ENCODE peak calls at places on chromosomes 1 and 21, in nine cellular contexts. One of them, this sample, is unnamed.

GRCh38 chr1:199931666-199932377 is 95.7 kb upstream of the NR5A2 start:
- DNase-seq in cardiac fibroblast: peak; percentile 14
- DNase-seq in GM13976: no peak
- DNase-seq in neural crest cell: no peak
- DNase-seq in H9: no peak
- DNase-seq in tibial nerve: no peak
- DNase-seq in esophagus squamous epithelium: no peak
- DNase-seq in omental fat pad: no peak
- DNase-seq in kidney: no peak
- DNase-seq in this sample: no peak

GRCh38 chr1:4622821-4623220 is 31.6 kb upstream of the AJAP1 start:
- DNase-seq in cardiac fibroblast: no peak
- DNase-seq in GM13976: no peak
- DNase-seq in neural crest cell: no peak
- DNase-seq in H9: no peak
- DNase-seq in tibial nerve: no peak
- DNase-seq in esophagus squamous epithelium: no peak
- DNase-seq in omental fat pad: no peak
- DNase-seq in kidney: peak; percentile 23
- DNase-seq in this sample: no peak

GRCh38 chr1:18879221-18879790 is 19.8 kb upstream of the TAS1R2 start:
- DNase-seq in cardiac fibroblast: no peak
- DNase-seq in GM13976: no peak
- DNase-seq in neural crest cell: no peak
- DNase-seq in H9: no peak
- DNase-seq in tibial nerve: no peak
- DNase-seq in esophagus squamous epithelium: no peak
- DNase-seq in omental fat pad: no peak
- DNase-seq in kidney: peak; percentile 82
- DNase-seq in this sample: no peak

GRCh38 chr1:236469466-236469865 is 54.3 kb upstream of the LGALS8 start:
- DNase-seq in cardiac fibroblast: no peak
- DNase-seq in GM13976: no peak
- DNase-seq in neural crest cell: no peak
- DNase-seq in H9: no peak
- DNase-seq in tibial nerve: no peak
- DNase-seq in esophagus squamous epithelium: no peak
- DNase-seq in omental fat pad: no peak
- DNase-seq in kidney: no peak
- DNase-seq in this sample: no peak

GRCh38 chr1:112260699-112261098 is 135.3 kb upstream of the CTTNBP2NL start:
- DNase-seq in cardiac fibroblast: no peak
- DNase-seq in GM13976: no peak
- DNase-seq in neural crest cell: no peak
- DNase-seq in H9: no peak
- DNase-seq in tibial nerve: no peak
- DNase-seq in esophagus squamous epithelium: no peak
- DNase-seq in omental fat pad: no peak
- DNase-seq in kidney: no peak
- DNase-seq in this sample: no peak

GRCh38 chr1:11692899-11693590 is 1.5 kb downstream of the DRAXIN start:
- DNase-seq in cardiac fibroblast: peak; percentile 58
- DNase-seq in GM13976: no peak
- DNase-seq in neural crest cell: no peak
- DNase-seq in H9: no peak
- DNase-seq in tibial nerve: no peak
- DNase-seq in esophagus squamous epithelium: no peak
- DNase-seq in omental fat pad: no peak
- DNase-seq in kidney: no peak
- DNase-seq in this sample: no peak

GRCh38 chr1:178693368-178693767 is 31.7 kb upstream of the RALGPS2 start:
- DNase-seq in cardiac fibroblast: peak; percentile 49
- DNase-seq in GM13976: no peak
- DNase-seq in neural crest cell: no peak
- DNase-seq in H9: peak; percentile 58
- DNase-seq in tibial nerve: no peak
- DNase-seq in esophagus squamous epithelium: no peak
- DNase-seq in omental fat pad: no peak
- DNase-seq in kidney: no peak
- DNase-seq in this sample: peak; percentile 15

GRCh38 chr1:53061123-53061858 is 722 bp upstream of the PODN start:
- DNase-seq in cardiac fibroblast: peak; percentile 70
- DNase-seq in GM13976: peak; percentile 20
- DNase-seq in neural crest cell: no peak
- DNase-seq in H9: no peak
- DNase-seq in tibial nerve: peak; percentile 87
- DNase-seq in esophagus squamous epithelium: no peak
- DNase-seq in omental fat pad: no peak
- DNase-seq in kidney: peak; percentile 78
- DNase-seq in this sample: no peak

DNA sequence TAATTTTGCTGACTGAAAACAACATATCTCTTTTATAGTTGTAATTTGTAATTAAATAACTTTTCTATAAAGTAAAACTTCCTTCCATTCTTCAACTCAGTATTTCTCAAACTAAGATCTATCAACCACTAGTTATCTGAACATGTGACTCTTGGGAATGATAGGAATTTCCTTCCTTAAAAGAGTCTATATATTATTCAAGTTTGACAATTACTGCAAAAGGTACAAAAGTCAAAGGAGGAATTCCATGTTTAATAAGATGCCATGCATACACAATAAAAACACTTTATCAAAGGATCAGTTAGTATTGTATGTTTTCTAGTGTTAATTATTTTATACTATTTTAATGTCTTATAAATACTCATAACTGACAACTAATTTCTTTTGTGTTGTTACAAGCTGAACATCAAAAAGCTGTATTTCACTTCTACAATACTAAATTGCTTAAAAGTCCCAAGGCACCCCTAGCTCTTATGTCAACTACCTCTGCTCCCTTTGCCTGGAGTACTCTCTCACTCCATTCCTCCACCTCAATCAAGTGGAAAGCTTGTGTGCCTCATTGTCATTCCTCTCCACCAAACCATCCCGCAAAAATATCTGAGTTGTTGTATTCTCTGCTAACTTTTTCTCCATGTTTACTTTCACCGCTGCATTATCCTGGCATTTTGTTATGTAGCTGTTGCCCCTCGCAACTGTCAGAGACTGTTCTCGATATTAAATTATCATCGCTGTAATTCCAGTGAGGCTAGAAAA is 67.9 kb downstream of the SLC44A5 start:
- DNase-seq in cardiac fibroblast: peak; percentile 20
- DNase-seq in GM13976: no peak
- DNase-seq in neural crest cell: no peak
- DNase-seq in H9: no peak
- DNase-seq in tibial nerve: no peak
- DNase-seq in esophagus squamous epithelium: no peak
- DNase-seq in omental fat pad: no peak
- DNase-seq in kidney: no peak
- DNase-seq in this sample: no peak
- TF ChIP-seq CTCF in cardiac fibroblast: no peak
- TF ChIP-seq CTCF in GM13976: no peak
- TF ChIP-seq CTCF in neural crest cell: no peak
- TF ChIP-seq CTCF in H9: no peak
- TF ChIP-seq CTCF in tibial nerve: no peak
- TF ChIP-seq CTCF in esophagus squamous epithelium: no peak
- TF ChIP-seq CTCF in omental fat pad: no peak
- TF ChIP-seq CTCF in kidney: no peak
- TF ChIP-seq CTCF in this sample: no peak

DNA sequence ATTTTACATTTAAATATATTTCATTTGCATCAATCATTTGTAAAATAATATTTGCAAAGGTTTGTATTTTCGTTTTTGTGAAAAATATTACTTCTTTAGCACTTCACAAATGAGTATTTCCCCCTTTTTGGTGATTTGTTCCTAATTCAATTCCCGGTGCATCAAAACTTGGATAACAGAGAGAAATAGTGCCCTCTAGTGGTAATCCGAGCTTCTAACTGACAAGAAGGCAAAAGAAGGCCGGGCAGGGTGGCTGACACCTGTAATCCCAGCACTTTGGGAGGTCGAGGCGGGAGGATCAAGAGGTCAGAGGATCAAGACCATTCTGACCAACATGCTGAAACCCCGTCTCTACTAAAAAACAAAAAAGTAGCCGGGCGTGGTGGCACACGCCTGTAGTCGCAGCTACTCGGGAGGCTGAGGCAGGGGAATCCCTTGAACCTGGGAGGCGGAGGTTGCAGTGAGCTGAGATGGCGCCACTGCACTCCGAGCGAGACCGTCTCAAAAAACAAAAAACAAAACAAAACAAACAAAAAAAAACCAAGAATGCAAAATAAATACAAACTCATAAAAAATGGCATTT is 137.7 kb downstream of the COL11A1 start:
- DNase-seq in cardiac fibroblast: peak; percentile 84
- DNase-seq in GM13976: peak; percentile 41
- DNase-seq in neural crest cell: peak; percentile 7
- DNase-seq in H9: peak; percentile 32
- DNase-seq in tibial nerve: no peak
- DNase-seq in esophagus squamous epithelium: no peak
- DNase-seq in omental fat pad: no peak
- DNase-seq in kidney: no peak
- DNase-seq in this sample: peak; percentile 24
- TF ChIP-seq CTCF in cardiac fibroblast: peak; percentile 54
- TF ChIP-seq CTCF in GM13976: peak; percentile 56
- TF ChIP-seq CTCF in neural crest cell: peak; percentile 80
- TF ChIP-seq CTCF in H9: peak; percentile 83
- TF ChIP-seq CTCF in tibial nerve: peak; percentile 46
- TF ChIP-seq CTCF in esophagus squamous epithelium: peak; percentile 36
- TF ChIP-seq CTCF in omental fat pad: no peak
- TF ChIP-seq CTCF in kidney: peak; percentile 38
- TF ChIP-seq CTCF in this sample: peak; percentile 87

GRCh38 chr21:25885880-25886279 is 151.1 kb downstream of the GABPA start:
- DNase-seq in cardiac fibroblast: no peak
- DNase-seq in GM13976: no peak
- DNase-seq in neural crest cell: no peak
- DNase-seq in H9: no peak
- DNase-seq in tibial nerve: no peak
- DNase-seq in esophagus squamous epithelium: no peak
- DNase-seq in omental fat pad: no peak
- DNase-seq in kidney: no peak
- DNase-seq in this sample: no peak

GRCh38 chr21:25887646-25888321 is 153.0 kb downstream of the GABPA start:
- DNase-seq in cardiac fibroblast: no peak
- DNase-seq in GM13976: no peak
- DNase-seq in neural crest cell: no peak
- DNase-seq in H9: no peak
- DNase-seq in tibial nerve: no peak
- DNase-seq in esophagus squamous epithelium: no peak
- DNase-seq in omental fat pad: no peak
- DNase-seq in kidney: no peak
- DNase-seq in this sample: no peak

GRCh38 chr21:25885405-25885804 is 150.6 kb downstream of the GABPA start:
- DNase-seq in cardiac fibroblast: no peak
- DNase-seq in GM13976: no peak
- DNase-seq in neural crest cell: no peak
- DNase-seq in H9: no peak
- DNase-seq in tibial nerve: no peak
- DNase-seq in esophagus squamous epithelium: no peak
- DNase-seq in omental fat pad: no peak
- DNase-seq in kidney: no peak
- DNase-seq in this sample: no peak

GRCh38 chr21:25888711-25889110 is 153.9 kb downstream of the GABPA start:
- DNase-seq in cardiac fibroblast: no peak
- DNase-seq in GM13976: no peak
- DNase-seq in neural crest cell: no peak
- DNase-seq in H9: no peak
- DNase-seq in tibial nerve: no peak
- DNase-seq in esophagus squamous epithelium: no peak
- DNase-seq in omental fat pad: no peak
- DNase-seq in kidney: no peak
- DNase-seq in this sample: no peak

DNA sequence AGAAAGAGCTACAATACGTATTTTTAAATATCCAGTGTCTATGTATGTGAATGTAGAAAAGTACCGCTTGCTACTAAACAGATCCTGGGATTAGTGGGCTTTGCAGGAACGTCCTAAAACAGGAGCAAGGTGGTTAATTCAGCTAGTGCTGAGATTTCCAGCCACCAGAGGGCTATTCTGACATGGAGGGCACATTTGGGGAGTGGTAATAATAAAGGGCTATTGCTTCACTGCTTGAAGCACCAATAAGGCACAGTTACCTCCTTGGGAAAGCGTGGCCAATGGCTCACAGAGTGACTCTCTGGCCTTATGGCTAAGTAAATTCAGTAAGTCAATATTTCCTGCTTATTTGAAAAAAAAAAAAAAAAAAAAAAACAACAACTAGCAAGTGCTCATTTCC is 152.4 kb downstream of the GABPA start:
- DNase-seq in cardiac fibroblast: no peak
- DNase-seq in GM13976: no peak
- DNase-seq in neural crest cell: no peak
- DNase-seq in H9: no peak
- DNase-seq in tibial nerve: no peak
- DNase-seq in esophagus squamous epithelium: no peak
- DNase-seq in omental fat pad: no peak
- DNase-seq in kidney: no peak
- DNase-seq in this sample: no peak
- TF ChIP-seq CTCF in cardiac fibroblast: peak; percentile 16
- TF ChIP-seq CTCF in GM13976: peak; percentile 12
- TF ChIP-seq CTCF in neural crest cell: peak; percentile 49
- TF ChIP-seq CTCF in H9: peak; percentile 58
- TF ChIP-seq CTCF in tibial nerve: no peak
- TF ChIP-seq CTCF in esophagus squamous epithelium: no peak
- TF ChIP-seq CTCF in omental fat pad: no peak
- TF ChIP-seq CTCF in kidney: no peak
- TF ChIP-seq CTCF in this sample: peak; percentile 42

GRCh38 chr1:5858246-5858645 is 134.0 kb downstream of the NPHP4 start:
- DNase-seq in cardiac fibroblast: no peak
- DNase-seq in GM13976: no peak
- DNase-seq in neural crest cell: no peak
- DNase-seq in H9: no peak
- DNase-seq in tibial nerve: no peak
- DNase-seq in esophagus squamous epithelium: no peak
- DNase-seq in omental fat pad: no peak
- DNase-seq in kidney: no peak
- DNase-seq in this sample: no peak

GRCh38 chr1:5859766-5860165 is 132.5 kb downstream of the NPHP4 start:
- DNase-seq in cardiac fibroblast: no peak
- DNase-seq in GM13976: no peak
- DNase-seq in neural crest cell: no peak
- DNase-seq in H9: no peak
- DNase-seq in tibial nerve: no peak
- DNase-seq in esophagus squamous epithelium: no peak
- DNase-seq in omental fat pad: no peak
- DNase-seq in kidney: no peak
- DNase-seq in this sample: no peak

GRCh38 chr1:5858844-5859407 is 133.3 kb downstream of the NPHP4 start:
- DNase-seq in cardiac fibroblast: no peak
- DNase-seq in GM13976: no peak
- DNase-seq in neural crest cell: no peak
- DNase-seq in H9: no peak
- DNase-seq in tibial nerve: no peak
- DNase-seq in esophagus squamous epithelium: no peak
- DNase-seq in omental fat pad: no peak
- DNase-seq in kidney: no peak
- DNase-seq in this sample: no peak

GRCh38 chr1:5862051-5862825 is 130.0 kb downstream of the NPHP4 start:
- DNase-seq in cardiac fibroblast: no peak
- DNase-seq in GM13976: no peak
- DNase-seq in neural crest cell: no peak
- DNase-seq in H9: no peak
- DNase-seq in tibial nerve: no peak
- DNase-seq in esophagus squamous epithelium: no peak
- DNase-seq in omental fat pad: no peak
- DNase-seq in kidney: no peak
- DNase-seq in this sample: no peak

GRCh38 chr1:5860277-5860676 is 131.9 kb downstream of the NPHP4 start:
- DNase-seq in cardiac fibroblast: no peak
- DNase-seq in GM13976: no peak
- DNase-seq in neural crest cell: no peak
- DNase-seq in H9: no peak
- DNase-seq in tibial nerve: no peak
- DNase-seq in esophagus squamous epithelium: no peak
- DNase-seq in omental fat pad: no peak
- DNase-seq in kidney: no peak
- DNase-seq in this sample: no peak
- TF ChIP-seq CTCF in cardiac fibroblast: no peak
- TF ChIP-seq CTCF in GM13976: no peak
- TF ChIP-seq CTCF in neural crest cell: no peak
- TF ChIP-seq CTCF in H9: peak; percentile 25
- TF ChIP-seq CTCF in tibial nerve: no peak
- TF ChIP-seq CTCF in esophagus squamous epithelium: no peak
- TF ChIP-seq CTCF in omental fat pad: no peak
- TF ChIP-seq CTCF in kidney: no peak
- TF ChIP-seq CTCF in this sample: no peak